ENCODE peak calls at places on chromosomes 11 and 22, in five cellular contexts. One of them, this sample, is unnamed. For H3K4me1, the result is how much of the 10 kb centered on the place peaks cover.

GRCh38 chr11:118799372-118799771 is 8.4 kb upstream of the DDX6 start:
- DNase-seq in lower lobe of right lung: no peak
- DNase-seq in endothelial cell of umbilical vein: no peak
- DNase-seq in pancreas: no peak
- DNase-seq in lung: no peak
- DNase-seq in this sample: no peak

GRCh38 chr11:68545347-68545746 is 84.8 kb downstream of the PPP6R3 start:
- DNase-seq in lower lobe of right lung: no peak
- DNase-seq in lung: no peak
- DNase-seq in pancreas: no peak
- DNase-seq in endothelial cell of umbilical vein: no peak
- DNase-seq in this sample: no peak

GRCh38 chr11:131685206-131685605 is 314.8 kb downstream of the NTM start:
- DNase-seq in lower lobe of right lung: no peak
- DNase-seq in endothelial cell of umbilical vein: no peak
- DNase-seq in pancreas: no peak
- DNase-seq in lung: no peak
- DNase-seq in this sample: no peak

GRCh38 chr11:67494371-67495233 is 10.6 kb downstream of the PITPNM1 start:
- DNase-seq in pancreas: no peak
- DNase-seq in lower lobe of right lung: no peak
- DNase-seq in endothelial cell of umbilical vein: no peak
- DNase-seq in lung: no peak
- DNase-seq in this sample: no peak

GRCh38 chr11:96037267-96037990 is 113.5 kb upstream of the MTMR2 start:
- DNase-seq in endothelial cell of umbilical vein: no peak
- DNase-seq in lung: no peak
- DNase-seq in pancreas: no peak
- DNase-seq in lower lobe of right lung: no peak
- DNase-seq in this sample: no peak

GRCh38 chr11:7422544-7423331 is 62.6 kb upstream of the OLFML1 start:
- DNase-seq in pancreas: no peak
- DNase-seq in lower lobe of right lung: no peak
- DNase-seq in endothelial cell of umbilical vein: no peak
- DNase-seq in lung: no peak
- DNase-seq in this sample: no peak

GRCh38 chr22:48396785-48397530 is 1430.7 kb downstream of the BRD1 start:
- DNase-seq in lower lobe of right lung: no peak
- DNase-seq in pancreas: no peak
- DNase-seq in endothelial cell of umbilical vein: no peak
- DNase-seq in lung: no peak
- DNase-seq in this sample: no peak

GRCh38 chr11:88158081-88158480 is 17.2 kb downstream of the RAB38 start:
- DNase-seq in lower lobe of right lung: no peak
- DNase-seq in lung: no peak
- DNase-seq in endothelial cell of umbilical vein: no peak
- DNase-seq in pancreas: no peak
- DNase-seq in this sample: no peak

GRCh38 chr11:69352715-69353325 is 58.9 kb downstream of the MYEOV start:
- DNase-seq in endothelial cell of umbilical vein: peak
- DNase-seq in lower lobe of right lung: peak
- DNase-seq in lung: peak
- DNase-seq in pancreas: peak
- DNase-seq in this sample: no peak

GRCh38 chr11:15967166-15967565 is 389.2 kb downstream of the SOX6 start:
- DNase-seq in endothelial cell of umbilical vein: peak
- DNase-seq in lung: no peak
- DNase-seq in pancreas: no peak
- DNase-seq in lower lobe of right lung: no peak
- DNase-seq in this sample: no peak

GRCh38 chr11:40293655-40294342 is 1165.7 kb downstream of the LRRC4C start:
- DNase-seq in lower lobe of right lung: peak
- DNase-seq in lung: peak
- DNase-seq in pancreas: peak
- DNase-seq in endothelial cell of umbilical vein: peak
- DNase-seq in this sample: no peak

GRCh38 chr22:17213976-17214375 is 5.3 kb downstream of the ADA2 start:
- DNase-seq in pancreas: peak
- DNase-seq in lung: peak
- DNase-seq in lower lobe of right lung: peak
- DNase-seq in endothelial cell of umbilical vein: peak
- DNase-seq in this sample: peak

GRCh38 chr11:50412832-50413231 is 380.2 kb downstream of the OR4C45 start:
- DNase-seq in lung: no peak
- DNase-seq in pancreas: no peak
- DNase-seq in endothelial cell of umbilical vein: no peak
- DNase-seq in lower lobe of right lung: peak
- DNase-seq in this sample: no peak

GRCh38 chr11:2929880-2930704 is 872 bp upstream of the PHLDA2 start:
- DNase-seq in lung: no peak
- DNase-seq in lower lobe of right lung: peak
- DNase-seq in pancreas: peak
- DNase-seq in endothelial cell of umbilical vein: peak
- DNase-seq in this sample: no peak

DNA sequence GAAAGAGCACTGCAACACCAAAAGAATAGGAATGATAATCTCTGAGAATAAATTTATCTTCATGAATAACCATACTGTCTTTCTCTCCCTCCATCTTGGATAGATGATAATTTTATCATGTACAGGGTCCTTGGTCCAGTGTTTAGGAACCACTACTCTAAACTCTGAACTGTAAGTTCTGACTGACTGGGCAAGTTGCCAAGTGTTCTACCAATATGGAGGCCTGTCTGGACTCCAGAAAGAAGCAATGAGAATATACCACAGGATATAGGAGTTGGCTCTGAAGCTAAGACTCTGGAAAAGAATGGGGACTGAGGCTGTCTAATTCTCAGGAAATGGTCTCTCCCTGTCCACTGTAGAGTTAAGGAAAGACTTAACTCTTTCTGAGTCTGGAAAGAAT is 1.5 kb downstream of the FHIP1B start:
- DNase-seq in lung: no peak
- DNase-seq in pancreas: no peak
- DNase-seq in lower lobe of right lung: no peak
- DNase-seq in endothelial cell of umbilical vein: no peak
- DNase-seq in this sample: no peak
- H3K4me3 ChIP-seq in lung: no peak
- H3K4me3 ChIP-seq in pancreas: no peak
- H3K4me3 ChIP-seq in lower lobe of right lung: no peak
- H3K4me3 ChIP-seq in endothelial cell of umbilical vein: no peak
- H3K4me3 ChIP-seq in this sample: no peak

GRCh38 chr22:37893583-37893983 is 12.5 kb upstream of the MICALL1 start:
- DNase-seq in lung: no peak
- DNase-seq in lower lobe of right lung: no peak
- DNase-seq in endothelial cell of umbilical vein: no peak
- DNase-seq in pancreas: no peak
- DNase-seq in this sample: no peak
- H3K27ac ChIP-seq in lung: no peak
- H3K27ac ChIP-seq in lower lobe of right lung: peak
- H3K27ac ChIP-seq in endothelial cell of umbilical vein: no peak
- H3K27ac ChIP-seq in pancreas: peak
- H3K27ac ChIP-seq in this sample: no peak

GRCh38 chr11:128040603-128041002 is 546.8 kb downstream of the ETS1 start:
- DNase-seq in pancreas: no peak
- DNase-seq in lung: no peak
- DNase-seq in lower lobe of right lung: no peak
- DNase-seq in endothelial cell of umbilical vein: peak
- DNase-seq in this sample: no peak
- H3K4me1 ChIP-seq in pancreas: under half
- H3K4me1 ChIP-seq in lung: under half
- H3K4me1 ChIP-seq in lower lobe of right lung: under half
- H3K4me1 ChIP-seq in endothelial cell of umbilical vein: under half
- H3K4me1 ChIP-seq in this sample: half or more

GRCh38 chr11:57640068-57640800 is 9.5 kb downstream of the YPEL4 start:
- DNase-seq in lower lobe of right lung: no peak
- DNase-seq in endothelial cell of umbilical vein: no peak
- DNase-seq in lung: no peak
- DNase-seq in pancreas: no peak
- DNase-seq in this sample: no peak
- H3K4me3 ChIP-seq in lower lobe of right lung: peak
- H3K4me3 ChIP-seq in endothelial cell of umbilical vein: no peak
- H3K4me3 ChIP-seq in lung: no peak
- H3K4me3 ChIP-seq in pancreas: peak
- H3K4me3 ChIP-seq in this sample: no peak

This sample was measured in naive thymus-derived CD4-positive, alpha-beta T cell.